ENCODE peak calls at places on chromosomes 3 and 15, in five cellular contexts. One of them, this sample, is unnamed.

GRCh38 chr15:38374477-38374876 is 79.5 kb upstream of the FAM98B start:
- DNase-seq in HepG2: no peak
- DNase-seq in K562: no peak
- DNase-seq in SK-N-SH: no peak
- DNase-seq in GM12878: no peak
- DNase-seq in this sample: no peak

GRCh38 chr15:87219650-87220615 is 1036.6 kb downstream of the NTRK3 start:
- DNase-seq in K562: no peak
- DNase-seq in HepG2: no peak
- DNase-seq in GM12878: no peak
- DNase-seq in SK-N-SH: no peak
- DNase-seq in this sample: no peak

GRCh38 chr3:69930564-69930963 is 69.0 kb upstream of the SAMMSON start:
- DNase-seq in GM12878: no peak
- DNase-seq in K562: no peak
- DNase-seq in SK-N-SH: no peak
- DNase-seq in HepG2: no peak
- DNase-seq in this sample: no peak

GRCh38 chr3:110419571-110419970 is 652.0 kb upstream of the NECTIN3 start:
- DNase-seq in SK-N-SH: no peak
- DNase-seq in HepG2: no peak
- DNase-seq in K562: no peak
- DNase-seq in GM12878: no peak
- DNase-seq in this sample: no peak

GRCh38 chr3:45659661-45660566 is 29.3 kb upstream of the SACM1L start:
- DNase-seq in K562: peak
- DNase-seq in SK-N-SH: peak
- DNase-seq in HepG2: peak
- DNase-seq in GM12878: peak
- DNase-seq in this sample: no peak

GRCh38 chr3:129473766-129474152 is 33.7 kb downstream of the IFT122 start:
- DNase-seq in K562: no peak
- DNase-seq in GM12878: no peak
- DNase-seq in HepG2: no peak
- DNase-seq in SK-N-SH: no peak
- DNase-seq in this sample: no peak

GRCh38 chr3:138452491-138452890 is 18.1 kb downstream of the ESYT3 start:
- DNase-seq in SK-N-SH: no peak
- DNase-seq in HepG2: no peak
- DNase-seq in GM12878: no peak
- DNase-seq in K562: no peak
- DNase-seq in this sample: no peak

GRCh38 chr15:72306211-72306785 is 13.7 kb downstream of the CELF6 start:
- DNase-seq in GM12878: no peak
- DNase-seq in K562: peak
- DNase-seq in SK-N-SH: peak
- DNase-seq in HepG2: no peak
- DNase-seq in this sample: peak

GRCh38 chr3:24184528-24185176 is 239.6 kb downstream of the NR1D2 start:
- DNase-seq in HepG2: no peak
- DNase-seq in SK-N-SH: no peak
- DNase-seq in GM12878: no peak
- DNase-seq in K562: no peak
- DNase-seq in this sample: no peak

GRCh38 chr15:46411900-46412299 is 777.1 kb downstream of the SQOR start:
- DNase-seq in K562: no peak
- DNase-seq in GM12878: no peak
- DNase-seq in HepG2: no peak
- DNase-seq in SK-N-SH: no peak
- DNase-seq in this sample: no peak

GRCh38 chr3:71725279-71725991 is at the start of gene EIF4E3:
- DNase-seq in GM12878: no peak
- DNase-seq in SK-N-SH: peak
- DNase-seq in HepG2: no peak
- DNase-seq in K562: peak
- DNase-seq in this sample: no peak

GRCh38 chr3:8416965-8417364 is 84.7 kb upstream of the LMCD1 start:
- DNase-seq in SK-N-SH: no peak
- DNase-seq in K562: peak
- DNase-seq in GM12878: no peak
- DNase-seq in HepG2: no peak
- DNase-seq in this sample: peak

GRCh38 chr3:9028134-9028533 is 64.9 kb upstream of the RAD18 start:
- DNase-seq in SK-N-SH: peak
- DNase-seq in HepG2: no peak
- DNase-seq in GM12878: no peak
- DNase-seq in K562: no peak
- DNase-seq in this sample: no peak

GRCh38 chr15:39599871-39600270 is 19.0 kb downstream of the THBS1 start:
- DNase-seq in GM12878: no peak
- DNase-seq in K562: no peak
- DNase-seq in HepG2: no peak
- DNase-seq in SK-N-SH: no peak
- DNase-seq in this sample: no peak

GRCh38 chr15:95097366-95097765 is 866.0 kb downstream of the MCTP2 start:
- DNase-seq in GM12878: no peak
- DNase-seq in SK-N-SH: no peak
- DNase-seq in K562: no peak
- DNase-seq in HepG2: no peak
- DNase-seq in this sample: no peak

GRCh38 chr15:52558196-52558595 is 10.6 kb downstream of the ARPP19 start:
- DNase-seq in SK-N-SH: no peak
- DNase-seq in GM12878: peak
- DNase-seq in HepG2: no peak
- DNase-seq in K562: no peak
- DNase-seq in this sample: no peak

GRCh38 chr3:156030735-156031134 is 89.6 kb upstream of the KCNAB1 start:
- DNase-seq in K562: no peak
- DNase-seq in HepG2: no peak
- DNase-seq in GM12878: no peak
- DNase-seq in SK-N-SH: no peak
- DNase-seq in this sample: no peak

GRCh38 chr15:96337991-96338771 is 7.7 kb downstream of the NR2F2 start:
- DNase-seq in SK-N-SH: no peak
- DNase-seq in HepG2: no peak
- DNase-seq in GM12878: no peak
- DNase-seq in K562: no peak
- DNase-seq in this sample: no peak

GRCh38 chr3:130820976-130821375 is 72.9 kb upstream of the ATP2C1 start:
- DNase-seq in HepG2: peak
- DNase-seq in GM12878: no peak
- DNase-seq in K562: no peak
- DNase-seq in SK-N-SH: no peak
- DNase-seq in this sample: peak

GRCh38 chr3:110420158-110420641 is 651.4 kb upstream of the NECTIN3 start:
- DNase-seq in SK-N-SH: no peak
- DNase-seq in HepG2: no peak
- DNase-seq in GM12878: no peak
- DNase-seq in K562: no peak
- DNase-seq in this sample: no peak

GRCh38 chr3:170426240-170426797 is 7.7 kb downstream of the CLDN11 start:
- DNase-seq in HepG2: no peak
- DNase-seq in GM12878: no peak
- DNase-seq in K562: no peak
- DNase-seq in SK-N-SH: peak
- DNase-seq in this sample: no peak

DNA sequence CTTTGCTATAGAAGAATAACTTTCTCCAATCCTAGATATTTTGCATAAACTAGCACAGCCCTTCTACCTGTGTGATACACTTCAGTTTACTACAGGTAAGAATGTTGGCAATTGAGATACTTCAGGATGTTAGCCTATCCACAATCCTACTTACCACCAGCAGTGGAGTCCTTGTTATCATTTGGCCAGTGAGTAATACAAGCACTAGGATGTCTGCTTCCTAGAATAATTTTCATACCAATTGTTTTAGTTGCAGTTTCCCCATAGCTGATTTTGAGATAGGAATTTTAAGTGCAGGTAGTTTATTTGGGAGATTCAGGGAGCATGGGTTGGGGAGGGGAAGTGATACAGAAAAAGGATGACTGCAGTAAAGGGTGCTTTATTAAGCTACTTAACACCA is 147.2 kb downstream of the EPHA6 start:
- DNase-seq in K562: no peak
- DNase-seq in SK-N-SH: no peak
- DNase-seq in HepG2: no peak
- DNase-seq in GM12878: no peak
- DNase-seq in this sample: no peak
- H3K4me3 ChIP-seq in K562: no peak
- H3K4me3 ChIP-seq in SK-N-SH: no peak
- H3K4me3 ChIP-seq in HepG2: no peak
- H3K4me3 ChIP-seq in GM12878: no peak
- H3K4me3 ChIP-seq in this sample: no peak

GRCh38 chr3:31815631-31816440 is 165.2 kb downstream of the OSBPL10 start:
- DNase-seq in GM12878: no peak
- DNase-seq in SK-N-SH: no peak
- DNase-seq in K562: no peak
- DNase-seq in HepG2: no peak
- DNase-seq in this sample: no peak

GRCh38 chr3:31819441-31819840 is 161.6 kb downstream of the OSBPL10 start:
- DNase-seq in HepG2: no peak
- DNase-seq in K562: no peak
- DNase-seq in GM12878: no peak
- DNase-seq in SK-N-SH: no peak
- DNase-seq in this sample: no peak

GRCh38 chr3:31815006-31815405 is 166.1 kb downstream of the OSBPL10 start:
- DNase-seq in SK-N-SH: no peak
- DNase-seq in HepG2: no peak
- DNase-seq in GM12878: no peak
- DNase-seq in K562: no peak
- DNase-seq in this sample: no peak

GRCh38 chr3:31821118-31821517 is 159.9 kb downstream of the OSBPL10 start:
- DNase-seq in K562: no peak
- DNase-seq in HepG2: peak
- DNase-seq in GM12878: no peak
- DNase-seq in SK-N-SH: no peak
- DNase-seq in this sample: no peak

DNA sequence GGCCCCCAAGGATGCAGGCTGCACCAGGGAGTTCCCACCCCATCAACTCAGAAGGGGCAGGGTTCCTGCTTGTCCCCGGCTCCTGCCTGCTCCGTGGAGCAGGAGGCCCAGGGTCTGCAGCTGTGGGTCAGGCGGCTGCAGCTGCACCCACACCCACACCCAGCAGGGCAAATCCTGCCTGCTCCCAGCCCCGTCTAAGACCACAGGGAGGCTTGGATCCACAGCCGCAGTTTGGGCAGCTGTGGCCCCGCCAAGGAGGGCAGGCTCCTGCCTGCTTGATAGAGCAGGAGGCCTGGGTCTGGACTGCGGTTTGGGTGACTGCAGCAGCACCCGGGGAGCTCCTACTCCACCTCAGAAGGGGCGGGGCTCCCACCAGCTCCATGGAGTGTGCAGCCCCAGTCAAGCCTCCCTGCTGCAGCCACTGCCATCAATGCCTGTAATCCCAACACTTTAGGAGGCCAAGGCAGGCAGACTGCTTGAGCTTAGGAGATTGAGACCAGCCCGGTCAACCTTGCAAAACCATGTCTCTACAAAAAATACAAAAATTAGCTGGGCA is 163.6 kb downstream of the OSBPL10 start:
- DNase-seq in K562: no peak
- DNase-seq in HepG2: no peak
- DNase-seq in GM12878: no peak
- DNase-seq in SK-N-SH: no peak
- DNase-seq in this sample: no peak
- TF ChIP-seq GABPA in K562: no peak
- TF ChIP-seq GABPA in HepG2: no peak
- TF ChIP-seq GABPA in GM12878: no peak
- TF ChIP-seq GABPA in SK-N-SH: no peak
- TF ChIP-seq GABPA in this sample: no peak

DNA sequence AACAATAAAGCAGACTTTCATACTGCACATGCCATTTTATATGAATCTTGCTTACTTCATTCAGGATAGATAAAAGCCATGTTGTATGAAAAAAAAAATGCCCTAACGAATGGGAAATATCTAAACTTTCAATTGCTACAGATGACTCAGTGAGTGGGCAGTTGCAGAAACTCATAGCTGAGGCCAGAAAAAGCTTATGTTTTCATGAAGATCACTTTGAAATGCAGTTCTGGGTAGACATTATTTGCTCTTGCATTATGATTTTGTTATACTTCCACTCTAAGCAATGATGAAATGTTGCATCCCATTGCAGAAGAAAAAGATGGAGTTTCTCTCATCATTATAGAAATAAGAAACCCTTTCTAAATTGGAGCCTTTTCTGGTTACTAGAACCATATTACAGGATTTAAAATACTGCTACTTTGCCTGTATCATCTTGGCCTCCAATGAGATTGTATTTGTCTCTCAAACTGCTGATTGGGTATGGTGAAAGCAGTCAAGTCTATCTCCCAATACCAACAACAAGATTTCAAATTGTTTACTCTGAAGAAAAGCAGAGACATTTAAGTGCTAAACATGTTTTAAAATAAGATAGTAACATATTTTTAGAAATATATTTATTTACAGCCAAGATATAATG is 17.0 kb downstream of the PEAK1 start:
- DNase-seq in SK-N-SH: no peak
- DNase-seq in HepG2: no peak
- DNase-seq in GM12878: no peak
- DNase-seq in K562: no peak
- DNase-seq in this sample: no peak
- H3K4me3 ChIP-seq in SK-N-SH: no peak
- H3K4me3 ChIP-seq in HepG2: no peak
- H3K4me3 ChIP-seq in GM12878: no peak
- H3K4me3 ChIP-seq in K562: no peak
- H3K4me3 ChIP-seq in this sample: no peak

GRCh38 chr3:14623569-14624051 is 28.0 kb upstream of the CCDC174 start:
- DNase-seq in HepG2: no peak
- DNase-seq in SK-N-SH: no peak
- DNase-seq in GM12878: no peak
- DNase-seq in K562: no peak
- DNase-seq in this sample: no peak
- TF ChIP-seq GABPA in HepG2: no peak
- TF ChIP-seq GABPA in SK-N-SH: no peak
- TF ChIP-seq GABPA in GM12878: no peak
- TF ChIP-seq GABPA in K562: no peak
- TF ChIP-seq GABPA in this sample: no peak

DNA sequence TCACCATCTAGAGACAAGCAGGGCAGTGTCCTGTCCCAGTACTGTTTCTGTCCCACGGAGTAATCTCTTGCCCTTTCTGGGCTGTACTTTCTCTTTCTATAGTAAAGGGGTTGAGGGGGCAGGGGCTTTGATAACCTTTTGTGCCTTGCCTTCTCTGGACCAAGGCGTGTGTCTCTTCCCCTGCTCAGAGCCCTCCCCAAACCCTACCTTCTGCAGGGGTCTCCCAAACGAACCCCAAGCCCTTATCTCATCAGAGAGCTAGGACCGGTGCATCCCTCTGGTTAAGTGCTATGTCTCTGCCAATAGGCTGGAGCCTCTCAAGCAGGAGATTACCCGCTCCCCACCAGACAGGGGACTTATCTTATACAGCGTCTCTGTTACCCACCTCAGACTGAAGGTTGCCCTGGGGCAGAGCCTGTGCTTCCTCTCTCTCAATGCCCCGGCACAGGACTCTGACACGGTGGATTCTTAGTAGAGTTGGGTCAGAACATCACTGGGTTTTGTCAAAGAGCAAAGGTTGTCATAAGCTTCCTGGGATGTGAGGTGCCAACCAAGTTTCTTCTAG is 2.9 kb downstream of the PLEKHO2 start:
- DNase-seq in SK-N-SH: peak
- DNase-seq in K562: no peak
- DNase-seq in GM12878: no peak
- DNase-seq in HepG2: no peak
- DNase-seq in this sample: no peak
- H3K4me3 ChIP-seq in SK-N-SH: peak
- H3K4me3 ChIP-seq in K562: no peak
- H3K4me3 ChIP-seq in GM12878: peak
- H3K4me3 ChIP-seq in HepG2: no peak
- H3K4me3 ChIP-seq in this sample: peak